ENCODE peak calls at places on chromosomes 5 and 9, in nine cellular contexts. One of them, this sample, is unnamed.
A peak's percentile ranks its signal among the peaks of the same experiment; 100 is the strongest.

GRCh38 chr5:20649966-20650365 is 662.0 kb upstream of the CDH18 start:
- DNase-seq in K562: no peak
- DNase-seq in SK-N-SH: no peak
- DNase-seq in GM12878: no peak
- DNase-seq in HL-60: no peak
- DNase-seq in HepG2: no peak
- DNase-seq in HCT116: no peak
- DNase-seq in GM23338: no peak
- DNase-seq in A549: no peak
- DNase-seq in this sample: no peak

GRCh38 chr9:89026878-89027277 is 35.6 kb downstream of the S1PR3 start:
- DNase-seq in A549: no peak
- DNase-seq in HL-60: peak; percentile 13
- DNase-seq in HCT116: no peak
- DNase-seq in K562: no peak
- DNase-seq in GM12878: no peak
- DNase-seq in SK-N-SH: no peak
- DNase-seq in HepG2: no peak
- DNase-seq in GM23338: no peak
- DNase-seq in this sample: no peak

GRCh38 chr5:178453224-178453623 is 137.0 kb downstream of the COL23A1 start:
- DNase-seq in GM23338: no peak
- DNase-seq in K562: peak; percentile 67
- DNase-seq in HepG2: no peak
- DNase-seq in HCT116: no peak
- DNase-seq in GM12878: no peak
- DNase-seq in HL-60: no peak
- DNase-seq in A549: no peak
- DNase-seq in SK-N-SH: no peak
- DNase-seq in this sample: no peak

GRCh38 chr5:87393331-87393730 is 19.4 kb downstream of the CCNH start:
- DNase-seq in SK-N-SH: no peak
- DNase-seq in K562: no peak
- DNase-seq in GM12878: no peak
- DNase-seq in HL-60: no peak
- DNase-seq in A549: no peak
- DNase-seq in HCT116: no peak
- DNase-seq in GM23338: no peak
- DNase-seq in HepG2: no peak
- DNase-seq in this sample: peak; percentile 54

GRCh38 chr5:123095694-123096120 is 6.7 kb downstream of the PRDM6 start:
- DNase-seq in SK-N-SH: no peak
- DNase-seq in GM23338: no peak
- DNase-seq in HL-60: no peak
- DNase-seq in K562: no peak
- DNase-seq in A549: no peak
- DNase-seq in HCT116: no peak
- DNase-seq in HepG2: no peak
- DNase-seq in GM12878: no peak
- DNase-seq in this sample: no peak

GRCh38 chr5:139246394-139246793 is 47.1 kb upstream of the MATR3 start:
- DNase-seq in HepG2: no peak
- DNase-seq in SK-N-SH: no peak
- DNase-seq in K562: peak; percentile 68
- DNase-seq in HL-60: peak; percentile 58
- DNase-seq in GM23338: peak; percentile 33
- DNase-seq in A549: no peak
- DNase-seq in HCT116: no peak
- DNase-seq in GM12878: no peak
- DNase-seq in this sample: no peak

GRCh38 chr5:52702877-52703276 is 84.8 kb upstream of the ITGA1 start:
- DNase-seq in HepG2: no peak
- DNase-seq in A549: no peak
- DNase-seq in HL-60: peak; percentile 11
- DNase-seq in K562: no peak
- DNase-seq in GM23338: no peak
- DNase-seq in GM12878: no peak
- DNase-seq in HCT116: no peak
- DNase-seq in SK-N-SH: no peak
- DNase-seq in this sample: no peak

GRCh38 chr5:115583474-115583873 is 18.8 kb downstream of the TICAM2 start:
- DNase-seq in K562: no peak
- DNase-seq in GM23338: peak; percentile 13
- DNase-seq in SK-N-SH: no peak
- DNase-seq in A549: no peak
- DNase-seq in HCT116: no peak
- DNase-seq in HepG2: no peak
- DNase-seq in GM12878: no peak
- DNase-seq in HL-60: no peak
- DNase-seq in this sample: no peak

GRCh38 chr5:145360936-145361335 is 474.2 kb downstream of the PRELID2 start:
- DNase-seq in HCT116: no peak
- DNase-seq in HL-60: no peak
- DNase-seq in SK-N-SH: no peak
- DNase-seq in K562: no peak
- DNase-seq in GM23338: no peak
- DNase-seq in GM12878: no peak
- DNase-seq in A549: no peak
- DNase-seq in HepG2: no peak
- DNase-seq in this sample: no peak

GRCh38 chr5:144549580-144549979 is 378.9 kb downstream of the KCTD16 start:
- DNase-seq in K562: no peak
- DNase-seq in A549: no peak
- DNase-seq in SK-N-SH: no peak
- DNase-seq in HL-60: no peak
- DNase-seq in GM23338: no peak
- DNase-seq in HepG2: no peak
- DNase-seq in GM12878: no peak
- DNase-seq in HCT116: no peak
- DNase-seq in this sample: no peak

GRCh38 chr9:37987467-37987981 is 81.5 kb downstream of the SHB start:
- DNase-seq in GM23338: no peak
- DNase-seq in HepG2: no peak
- DNase-seq in K562: peak; percentile 36
- DNase-seq in A549: no peak
- DNase-seq in HCT116: no peak
- DNase-seq in GM12878: no peak
- DNase-seq in HL-60: no peak
- DNase-seq in SK-N-SH: no peak
- DNase-seq in this sample: no peak

GRCh38 chr9:14193338-14193980 is 120.5 kb downstream of the NFIB start:
- DNase-seq in GM23338: no peak
- DNase-seq in A549: no peak
- DNase-seq in HL-60: no peak
- DNase-seq in GM12878: no peak
- DNase-seq in HepG2: no peak
- DNase-seq in SK-N-SH: no peak
- DNase-seq in K562: no peak
- DNase-seq in HCT116: no peak
- DNase-seq in this sample: no peak

GRCh38 chr9:68508547-68508946 is 32.1 kb downstream of the TMEM252 start:
- DNase-seq in HepG2: no peak
- DNase-seq in K562: peak; percentile 65
- DNase-seq in GM23338: no peak
- DNase-seq in A549: no peak
- DNase-seq in SK-N-SH: no peak
- DNase-seq in HL-60: no peak
- DNase-seq in HCT116: no peak
- DNase-seq in GM12878: no peak
- DNase-seq in this sample: no peak
- TF ChIP-seq REST in HepG2: no peak
- TF ChIP-seq REST in K562: no peak
- TF ChIP-seq REST in GM23338: no peak
- TF ChIP-seq REST in A549: no peak
- TF ChIP-seq REST in SK-N-SH: no peak
- TF ChIP-seq REST in HL-60: no peak
- TF ChIP-seq REST in HCT116: no peak
- TF ChIP-seq REST in GM12878: no peak
- TF ChIP-seq REST in this sample: no peak

DNA sequence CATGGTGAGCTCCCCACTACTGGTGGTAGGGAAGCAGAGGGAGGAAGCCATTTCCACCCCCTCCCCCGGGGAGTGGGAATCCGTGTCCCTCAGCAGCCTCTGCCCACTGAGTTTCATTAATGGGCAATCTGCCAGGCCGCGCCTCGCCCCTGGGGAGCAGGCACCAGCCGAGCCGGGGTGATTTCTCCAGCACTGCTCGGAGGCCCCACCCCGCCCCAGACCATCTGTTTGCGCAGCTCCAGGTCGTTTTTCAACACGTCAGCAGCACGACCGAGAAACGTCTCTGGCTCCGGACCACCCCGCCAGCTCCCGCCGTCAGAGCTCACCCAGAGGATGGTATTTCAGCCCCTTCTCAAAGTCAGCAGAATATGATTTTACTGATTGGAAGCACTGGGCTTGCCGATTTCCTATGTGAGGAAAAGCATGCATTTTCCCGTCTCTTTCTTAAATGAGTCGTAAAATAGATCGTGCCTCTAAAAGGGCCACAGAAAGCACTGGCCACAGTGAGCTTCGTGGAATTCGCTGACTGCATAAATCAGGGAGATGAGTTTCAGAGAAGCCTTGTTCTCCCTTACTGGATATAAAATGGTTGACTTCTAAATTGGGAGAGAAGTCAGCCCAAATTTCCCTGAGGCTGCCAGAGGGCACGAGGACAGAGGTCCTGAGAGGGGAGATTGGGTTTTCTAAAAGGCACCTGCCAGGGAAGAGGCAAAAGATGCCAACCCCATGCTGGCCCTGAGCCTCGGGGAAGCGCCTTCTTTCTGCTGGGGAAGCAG is 47.0 kb downstream of the OLFM1 start:
- DNase-seq in SK-N-SH: peak; percentile 65
- DNase-seq in HL-60: no peak
- DNase-seq in A549: no peak
- DNase-seq in HCT116: no peak
- DNase-seq in GM12878: no peak
- DNase-seq in K562: no peak
- DNase-seq in GM23338: no peak
- DNase-seq in HepG2: no peak
- DNase-seq in this sample: no peak
- H3K4me3 ChIP-seq in SK-N-SH: no peak overlapping the region
- H3K4me3 ChIP-seq in HL-60: no peak overlapping the region
- H3K4me3 ChIP-seq in A549: no peak overlapping the region
- H3K4me3 ChIP-seq in HCT116: no peak overlapping the region
- H3K4me3 ChIP-seq in GM12878: no peak overlapping the region
- H3K4me3 ChIP-seq in K562: no peak overlapping the region
- H3K4me3 ChIP-seq in GM23338: no peak overlapping the region
- H3K4me3 ChIP-seq in HepG2: no peak overlapping the region
- H3K4me3 ChIP-seq in this sample: no peak overlapping the region

DNA sequence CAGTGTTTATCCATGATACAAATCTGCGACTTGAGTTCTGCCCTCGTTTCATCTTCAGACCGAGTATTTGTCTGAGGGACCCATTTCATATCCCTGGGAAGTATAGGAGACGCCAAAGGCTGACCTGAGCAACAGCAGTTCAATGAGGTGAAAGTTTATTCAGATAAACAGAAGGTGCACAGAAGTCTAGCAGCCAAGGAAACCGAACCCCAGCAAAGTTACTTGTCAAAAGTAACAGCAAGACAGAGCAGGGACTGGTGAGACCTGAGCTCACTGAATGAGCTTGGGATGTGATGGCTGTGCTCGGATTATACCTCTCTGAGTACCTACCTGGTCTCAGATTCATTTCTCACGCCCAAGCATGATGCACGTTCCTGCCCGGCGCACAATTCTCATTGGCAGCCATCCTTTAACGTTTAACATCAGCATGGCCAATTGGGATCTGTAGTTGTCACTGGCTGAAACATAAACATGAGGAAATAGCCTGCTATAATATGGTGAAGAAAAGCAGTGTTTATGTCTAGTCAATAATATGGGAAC is 602 bp downstream of the LYRM7 start:
- DNase-seq in HepG2: peak; percentile 27
- DNase-seq in A549: no peak
- DNase-seq in GM12878: no peak
- DNase-seq in K562: peak; percentile 33
- DNase-seq in GM23338: peak; percentile 41
- DNase-seq in HCT116: no peak
- DNase-seq in SK-N-SH: no peak
- DNase-seq in HL-60: peak; percentile 3
- DNase-seq in this sample: no peak
- H3K27ac ChIP-seq in HepG2: peak overlapping the region; percentile 63
- H3K27ac ChIP-seq in A549: peak overlapping the region; percentile 83
- H3K27ac ChIP-seq in GM12878: peak overlapping the region; percentile 43
- H3K27ac ChIP-seq in K562: peak overlapping the region; percentile 54
- H3K27ac ChIP-seq in GM23338: peak overlapping the region; percentile 20
- H3K27ac ChIP-seq in HCT116: peak overlapping the region; percentile 42
- H3K27ac ChIP-seq in SK-N-SH: peak overlapping the region; percentile 17
- H3K27ac ChIP-seq in HL-60: peak overlapping the region; percentile 67
- H3K27ac ChIP-seq in this sample: peak overlapping the region; percentile 90

DNA sequence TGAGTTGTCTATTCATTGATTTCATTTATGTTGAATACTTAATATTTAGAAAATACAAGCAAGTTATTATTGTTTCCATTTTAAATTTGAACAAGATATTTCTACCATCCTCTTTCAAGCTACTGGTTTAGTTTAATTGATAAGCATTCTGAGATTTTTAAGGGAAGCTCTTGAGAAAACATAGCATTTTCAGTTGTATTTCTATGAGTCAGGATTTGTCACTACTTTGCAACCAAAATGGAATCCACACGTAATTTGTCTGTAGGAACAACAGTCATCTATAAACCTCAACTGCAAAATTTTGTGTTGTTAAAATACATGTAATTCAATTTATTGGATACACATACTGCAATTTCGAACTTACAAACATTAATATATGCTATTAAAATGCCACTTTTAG is 74.0 kb downstream of the PRR16 start:
- DNase-seq in SK-N-SH: no peak
- DNase-seq in HCT116: no peak
- DNase-seq in K562: no peak
- DNase-seq in A549: no peak
- DNase-seq in GM23338: no peak
- DNase-seq in GM12878: no peak
- DNase-seq in HepG2: no peak
- DNase-seq in HL-60: no peak
- DNase-seq in this sample: no peak
- TF ChIP-seq REST in SK-N-SH: no peak
- TF ChIP-seq REST in HCT116: no peak
- TF ChIP-seq REST in K562: no peak
- TF ChIP-seq REST in A549: no peak
- TF ChIP-seq REST in GM23338: no peak
- TF ChIP-seq REST in GM12878: no peak
- TF ChIP-seq REST in HepG2: no peak
- TF ChIP-seq REST in HL-60: no peak
- TF ChIP-seq REST in this sample: no peak